ENCODE peak calls at places on chromosomes 11 and 22, in four cellular contexts. One of them, this sample, is unnamed.

GRCh38 chr11:19320764-19321163 is 80.0 kb upstream of the E2F8 start:
- DNase-seq in dermis microvascular lymphatic vessel endothelial cell: no peak
- DNase-seq in NCI-H187: no peak
- DNase-seq in HT-29: no peak
- DNase-seq in this sample: no peak

GRCh38 chr11:86551693-86552092 is 120.7 kb downstream of the ME3 start:
- DNase-seq in dermis microvascular lymphatic vessel endothelial cell: no peak
- DNase-seq in NCI-H187: no peak
- DNase-seq in HT-29: peak
- DNase-seq in this sample: no peak

GRCh38 chr11:131656179-131656838 is 285.9 kb downstream of the NTM start:
- DNase-seq in dermis microvascular lymphatic vessel endothelial cell: no peak
- DNase-seq in NCI-H187: no peak
- DNase-seq in HT-29: no peak
- DNase-seq in this sample: no peak

GRCh38 chr11:94295534-94295933 is 8.8 kb upstream of the IZUMO1R start:
- DNase-seq in dermis microvascular lymphatic vessel endothelial cell: no peak
- DNase-seq in NCI-H187: no peak
- DNase-seq in HT-29: no peak
- DNase-seq in this sample: no peak

GRCh38 chr11:108654994-108655631 is 9.8 kb upstream of the DDX10 start:
- DNase-seq in dermis microvascular lymphatic vessel endothelial cell: peak
- DNase-seq in NCI-H187: no peak
- DNase-seq in HT-29: peak
- DNase-seq in this sample: peak

GRCh38 chr22:27842994-27843431 is 41.5 kb upstream of the MN1 start:
- DNase-seq in dermis microvascular lymphatic vessel endothelial cell: no peak
- DNase-seq in NCI-H187: no peak
- DNase-seq in HT-29: no peak
- DNase-seq in this sample: no peak

GRCh38 chr22:30079952-30080533 is at the start of gene HORMAD2:
- DNase-seq in dermis microvascular lymphatic vessel endothelial cell: no peak
- DNase-seq in NCI-H187: no peak
- DNase-seq in HT-29: no peak
- DNase-seq in this sample: no peak

GRCh38 chr11:109123811-109124787 is 297.9 kb upstream of the C11orf87 start:
- DNase-seq in dermis microvascular lymphatic vessel endothelial cell: no peak
- DNase-seq in NCI-H187: peak
- DNase-seq in HT-29: no peak
- DNase-seq in this sample: peak

GRCh38 chr11:47641585-47642098 is 717 bp downstream of the MTCH2 start:
- DNase-seq in dermis microvascular lymphatic vessel endothelial cell: no peak
- DNase-seq in NCI-H187: no peak
- DNase-seq in HT-29: peak
- DNase-seq in this sample: no peak

GRCh38 chr22:50189184-50189848 is 3.6 kb downstream of the TRABD start:
- DNase-seq in dermis microvascular lymphatic vessel endothelial cell: no peak
- DNase-seq in NCI-H187: no peak
- DNase-seq in HT-29: peak
- DNase-seq in this sample: no peak

GRCh38 chr11:93921695-93922468 is 71.5 kb upstream of the VSTM5 start:
- DNase-seq in dermis microvascular lymphatic vessel endothelial cell: peak
- DNase-seq in NCI-H187: peak
- DNase-seq in HT-29: peak
- DNase-seq in this sample: peak

GRCh38 chr22:38569181-38569971 is 607 bp downstream of the DMC1 start:
- DNase-seq in dermis microvascular lymphatic vessel endothelial cell: no peak
- DNase-seq in NCI-H187: no peak
- DNase-seq in HT-29: no peak
- DNase-seq in this sample: no peak

GRCh38 chr11:85682330-85683305 is 3.4 kb downstream of the CCDC89 start:
- DNase-seq in dermis microvascular lymphatic vessel endothelial cell: no peak
- DNase-seq in NCI-H187: peak
- DNase-seq in HT-29: peak
- DNase-seq in this sample: no peak

GRCh38 chr11:126989942-126990715 is 10.4 kb downstream of the KIRREL3 start:
- DNase-seq in dermis microvascular lymphatic vessel endothelial cell: peak
- DNase-seq in NCI-H187: peak
- DNase-seq in HT-29: peak
- DNase-seq in this sample: no peak

GRCh38 chr22:39152511-39153219 is at the start of gene CBX7:
- DNase-seq in dermis microvascular lymphatic vessel endothelial cell: peak
- DNase-seq in NCI-H187: peak
- DNase-seq in HT-29: peak
- DNase-seq in this sample: peak

GRCh38 chr22:25726241-25726640 is 15.7 kb upstream of the MYO18B start:
- DNase-seq in dermis microvascular lymphatic vessel endothelial cell: no peak
- DNase-seq in NCI-H187: no peak
- DNase-seq in HT-29: no peak
- DNase-seq in this sample: no peak

GRCh38 chr11:123590296-123590912 is 64.0 kb downstream of the SCN3B start:
- DNase-seq in dermis microvascular lymphatic vessel endothelial cell: peak
- DNase-seq in NCI-H187: no peak
- DNase-seq in HT-29: peak
- DNase-seq in this sample: no peak

GRCh38 chr11:70505761-70506657 is 107.7 kb downstream of the CTTN start:
- DNase-seq in dermis microvascular lymphatic vessel endothelial cell: no peak
- DNase-seq in NCI-H187: no peak
- DNase-seq in HT-29: no peak
- DNase-seq in this sample: no peak

GRCh38 chr11:19602906-19603305 is 109.7 kb upstream of the NAV2 start:
- DNase-seq in dermis microvascular lymphatic vessel endothelial cell: no peak
- DNase-seq in NCI-H187: no peak
- DNase-seq in HT-29: no peak
- DNase-seq in this sample: no peak

GRCh38 chr11:67389477-67389876 is 2.3 kb upstream of the RAD9A start:
- DNase-seq in dermis microvascular lymphatic vessel endothelial cell: peak
- DNase-seq in NCI-H187: no peak
- DNase-seq in HT-29: peak
- DNase-seq in this sample: no peak

GRCh38 chr11:46457659-46458058 is 66.1 kb upstream of the CHRM4 start:
- DNase-seq in dermis microvascular lymphatic vessel endothelial cell: no peak
- DNase-seq in NCI-H187: no peak
- DNase-seq in HT-29: no peak
- DNase-seq in this sample: no peak

GRCh38 chr11:7281083-7281482 is 29.4 kb downstream of the SYT9 start:
- DNase-seq in dermis microvascular lymphatic vessel endothelial cell: peak
- DNase-seq in NCI-H187: no peak
- DNase-seq in HT-29: peak
- DNase-seq in this sample: no peak

GRCh38 chr11:27976262-27976661 is 131.7 kb downstream of the KIF18A start:
- DNase-seq in dermis microvascular lymphatic vessel endothelial cell: no peak
- DNase-seq in NCI-H187: no peak
- DNase-seq in HT-29: no peak
- DNase-seq in this sample: no peak

GRCh38 chr22:28600546-28601143 is 79.0 kb downstream of the TTC28 start:
- DNase-seq in dermis microvascular lymphatic vessel endothelial cell: peak
- DNase-seq in NCI-H187: peak
- DNase-seq in HT-29: peak
- DNase-seq in this sample: peak

GRCh38 chr11:118341749-118342489 is 586 bp downstream of the CD3D start:
- DNase-seq in dermis microvascular lymphatic vessel endothelial cell: no peak
- DNase-seq in NCI-H187: no peak
- DNase-seq in HT-29: no peak
- DNase-seq in this sample: no peak

GRCh38 chr11:66868726-66869291 is 11.9 kb downstream of the LRFN4 start:
- DNase-seq in dermis microvascular lymphatic vessel endothelial cell: no peak
- DNase-seq in NCI-H187: no peak
- DNase-seq in HT-29: peak
- DNase-seq in this sample: no peak

GRCh38 chr11:123116486-123116885 is 54.5 kb upstream of the HSPA8 start:
- DNase-seq in dermis microvascular lymphatic vessel endothelial cell: no peak
- DNase-seq in NCI-H187: no peak
- DNase-seq in HT-29: no peak
- DNase-seq in this sample: no peak

GRCh38 chr11:97893612-97894011 is 1127.1 kb upstream of the CNTN5 start:
- DNase-seq in dermis microvascular lymphatic vessel endothelial cell: no peak
- DNase-seq in NCI-H187: no peak
- DNase-seq in HT-29: no peak
- DNase-seq in this sample: no peak

GRCh38 chr11:125314264-125315087 is 149.9 kb downstream of the PKNOX2 start:
- DNase-seq in dermis microvascular lymphatic vessel endothelial cell: no peak
- DNase-seq in NCI-H187: no peak
- DNase-seq in HT-29: no peak
- DNase-seq in this sample: no peak

GRCh38 chr11:67372232-67372992 is 986 bp downstream of the CLCF1 start:
- DNase-seq in dermis microvascular lymphatic vessel endothelial cell: no peak
- DNase-seq in NCI-H187: no peak
- DNase-seq in HT-29: peak
- DNase-seq in this sample: no peak

GRCh38 chr22:38479096-38479840 is 11.4 kb downstream of the KDELR3 start:
- DNase-seq in dermis microvascular lymphatic vessel endothelial cell: no peak
- DNase-seq in NCI-H187: no peak
- DNase-seq in HT-29: no peak
- DNase-seq in this sample: no peak

GRCh38 chr11:62543680-62544444 is 2.7 kb downstream of the AHNAK start:
- DNase-seq in dermis microvascular lymphatic vessel endothelial cell: no peak
- DNase-seq in NCI-H187: no peak
- DNase-seq in HT-29: peak
- DNase-seq in this sample: no peak

GRCh38 chr11:108958446-108959123 is 293.7 kb downstream of the DDX10 start:
- DNase-seq in dermis microvascular lymphatic vessel endothelial cell: peak
- DNase-seq in NCI-H187: no peak
- DNase-seq in HT-29: peak
- DNase-seq in this sample: no peak

GRCh38 chr11:120819003-120819402 is 204.9 kb upstream of the TBCEL start:
- DNase-seq in dermis microvascular lymphatic vessel endothelial cell: no peak
- DNase-seq in NCI-H187: no peak
- DNase-seq in HT-29: peak
- DNase-seq in this sample: no peak

GRCh38 chr22:24871611-24872205 is 65.7 kb downstream of the SGSM1 start:
- DNase-seq in dermis microvascular lymphatic vessel endothelial cell: no peak
- DNase-seq in NCI-H187: no peak
- DNase-seq in HT-29: no peak
- DNase-seq in this sample: no peak

GRCh38 chr22:32446321-32446720 is 17.9 kb downstream of the BPIFC start:
- DNase-seq in dermis microvascular lymphatic vessel endothelial cell: no peak
- DNase-seq in NCI-H187: no peak
- DNase-seq in HT-29: no peak
- DNase-seq in this sample: no peak

GRCh38 chr11:40202569-40202968 is 1256.9 kb downstream of the LRRC4C start:
- DNase-seq in dermis microvascular lymphatic vessel endothelial cell: no peak
- DNase-seq in NCI-H187: no peak
- DNase-seq in HT-29: no peak
- DNase-seq in this sample: no peak